ENCODE peak calls at places on chromosome 5, in five cellular contexts. M is renal cortical epithelial cell, H is DMS153, C is esophagus muscularis mucosa, G is WTC11. Z is an unnamed sample.
A peak's percentile ranks its signal among the peaks of the same experiment; 100 is the strongest.

GRCh38 chr5:32278403-32278802 is 34.3 kb downstream of the MTMR12 start:
- DNase-seq in H (no peak), C (no peak), M (peak; percentile 77), G (no peak), Z (no peak)

GRCh38 chr5:14821721-14822120 is 49.9 kb downstream of the ANKH start:
- DNase-seq in G (no peak), M (no peak), H (no peak), C (no peak), Z (no peak)

GRCh38 chr5:101932599-101932998 is 363.5 kb downstream of the SLCO4C1 start:
- DNase-seq in C (no peak), G (no peak), H (peak; percentile 76), M (no peak), Z (no peak)

GRCh38 chr5:159480849-159481248 is 150.6 kb upstream of the IL12B start:
- DNase-seq in C (peak; percentile 24), H (no peak), G (no peak), M (no peak), Z (no peak)

GRCh38 chr5:172123269-172123692 is 64.7 kb downstream of the STK10 start:
- DNase-seq in G (no peak), M (peak; percentile 56), C (no peak), H (no peak), Z (peak; percentile 26)

GRCh38 chr5:77454123-77454522 is 38.0 kb downstream of the WDR41 start:
- DNase-seq in G (no peak), H (no peak), C (no peak), M (no peak), Z (no peak)

GRCh38 chr5:2255915-2256645 is 373.4 kb upstream of the IRX4 start:
- DNase-seq in H (no peak), C (peak; percentile 85), M (no peak), G (no peak), Z (no peak)

GRCh38 chr5:170572453-170572852 is 68.6 kb downstream of the KCNIP1 start:
- DNase-seq in C (no peak), H (no peak), G (no peak), M (peak; percentile 90), Z (no peak)

GRCh38 chr5:132808866-132809265 is 4.2 kb upstream of the SOWAHA start:
- DNase-seq in C (no peak), M (no peak), H (no peak), G (no peak), Z (no peak)

GRCh38 chr5:148374693-148375360 is 8.9 kb upstream of the FBXO38 start:
- DNase-seq in H (peak; percentile 8), C (no peak), M (peak; percentile 78), G (peak; percentile 36), Z (peak; percentile 69)

GRCh38 chr5:78419396-78419795 is 59.0 kb downstream of the SCAMP1 start:
- DNase-seq in G (no peak), M (no peak), H (no peak), C (no peak), Z (no peak)

GRCh38 chr5:153905214-153905613 is 133.5 kb downstream of the FAM114A2 start:
- DNase-seq in G (no peak), M (no peak), C (no peak), H (no peak), Z (no peak)

GRCh38 chr5:13976867-13977479 is 32.5 kb upstream of the DNAH5 start:
- DNase-seq in M (peak; percentile 59), C (no peak), G (no peak), H (peak; percentile 22), Z (peak; percentile 60)

GRCh38 chr5:59079622-59080620 is 497.0 kb downstream of the RAB3C start:
- DNase-seq in G (no peak), H (no peak), C (no peak), M (peak; percentile 98), Z (no peak)

GRCh38 chr5:68251804-68252648 is 36.5 kb downstream of the PIK3R1 start:
- DNase-seq in M (peak; percentile 53), C (no peak), G (no peak), H (no peak), Z (peak; percentile 64)

GRCh38 chr5:11046160-11046559 is 285.1 kb upstream of the DAP start:
- DNase-seq in M (no peak), G (peak; percentile 18), H (no peak), C (peak; percentile 31), Z (peak; percentile 8)

GRCh38 chr5:168947212-168947868 is 353.6 kb downstream of the SLIT3 start:
- DNase-seq in G (peak; percentile 84), H (no peak), M (no peak), C (no peak), Z (peak; percentile 53)

GRCh38 chr5:92652735-92653134 is 928.3 kb downstream of the NR2F1-AS1 start:
- DNase-seq in C (no peak), M (no peak), G (no peak), H (no peak), Z (no peak)

GRCh38 chr5:118336468-118336867 is 651.9 kb downstream of the DTWD2 start:
- DNase-seq in H (no peak), M (no peak), G (no peak), C (no peak), Z (no peak)

GRCh38 chr5:93163010-93163663 is 417.9 kb downstream of the NR2F1-AS1 start:
- DNase-seq in G (no peak), H (no peak), C (no peak), M (peak; percentile 86), Z (no peak)

GRCh38 chr5:10018670-10019069 is 231.0 kb downstream of the ATPSCKMT start:
- DNase-seq in G (no peak), H (no peak), C (no peak), M (peak; percentile 88), Z (no peak)

GRCh38 chr5:455806-456205 is 12.8 kb downstream of the EXOC3 start:
- DNase-seq in M (no peak), G (no peak), C (no peak), H (no peak), Z (no peak)

GRCh38 chr5:66209350-66209749 is 65.2 kb downstream of the SREK1 start:
- DNase-seq in C (no peak), G (peak; percentile 24), M (peak; percentile 75), H (no peak), Z (no peak)

GRCh38 chr5:17037751-17038150 is 101.7 kb upstream of the MYO10 start:
- DNase-seq in C (no peak), G (no peak), M (peak; percentile 65), H (no peak), Z (no peak)

GRCh38 chr5:33261305-33261704 is 179.5 kb upstream of the TARS1 start:
- DNase-seq in G (no peak), M (no peak), C (no peak), H (no peak), Z (peak; percentile 25)

GRCh38 chr5:56815657-56816545 is 552 bp downstream of the MAP3K1 start:
- DNase-seq in C (no peak), M (no peak), H (no peak), G (peak; percentile 35), Z (peak; percentile 17)

GRCh38 chr5:165504716-165505115 is 1999.3 kb downstream of the MAT2B start:
- DNase-seq in H (no peak), C (no peak), G (no peak), M (no peak), Z (no peak)